ENCODE peak calls at places on chromosome 21, in five cellular contexts. One of them, this sample, is unnamed.

GRCh38 chr21:42508371-42508770 is 5.3 kb upstream of the SLC37A1 start:
- DNase-seq in uterus: no peak
- DNase-seq in thyroid gland: no peak
- DNase-seq in cardiac muscle cell: no peak
- DNase-seq in neural crest cell: no peak
- DNase-seq in this sample: no peak

GRCh38 chr21:32886339-32886738 is 114.8 kb upstream of the PAXBP1 start:
- DNase-seq in uterus: no peak
- DNase-seq in thyroid gland: no peak
- DNase-seq in cardiac muscle cell: no peak
- DNase-seq in neural crest cell: no peak
- DNase-seq in this sample: no peak

GRCh38 chr21:29938968-29939858 is 583 bp downstream of the GRIK1 start:
- DNase-seq in uterus: no peak
- DNase-seq in thyroid gland: no peak
- DNase-seq in cardiac muscle cell: peak
- DNase-seq in neural crest cell: peak
- DNase-seq in this sample: peak

GRCh38 chr21:44440241-44441040 is 14.9 kb upstream of the LRRC3 start:
- DNase-seq in uterus: no peak
- DNase-seq in thyroid gland: no peak
- DNase-seq in cardiac muscle cell: no peak
- DNase-seq in neural crest cell: no peak
- DNase-seq in this sample: no peak

GRCh38 chr21:42069327-42069726 is 1.8 kb upstream of the UMODL1 start:
- DNase-seq in uterus: no peak
- DNase-seq in thyroid gland: no peak
- DNase-seq in cardiac muscle cell: no peak
- DNase-seq in neural crest cell: no peak
- DNase-seq in this sample: no peak

GRCh38 chr21:43675871-43676270 is 16.5 kb downstream of the RRP1B start:
- DNase-seq in uterus: no peak
- DNase-seq in thyroid gland: no peak
- DNase-seq in cardiac muscle cell: no peak
- DNase-seq in neural crest cell: no peak
- DNase-seq in this sample: no peak

GRCh38 chr21:25115021-25115420 is 492.3 kb downstream of the MRPL39 start:
- DNase-seq in uterus: no peak
- DNase-seq in thyroid gland: no peak
- DNase-seq in cardiac muscle cell: no peak
- DNase-seq in neural crest cell: no peak
- DNase-seq in this sample: no peak

GRCh38 chr21:42471206-42471605 is 24.8 kb downstream of the RSPH1 start:
- DNase-seq in uterus: no peak
- DNase-seq in thyroid gland: no peak
- DNase-seq in cardiac muscle cell: no peak
- DNase-seq in neural crest cell: no peak
- DNase-seq in this sample: no peak

GRCh38 chr21:32233055-32233546 is 45.7 kb downstream of the MIS18A start:
- DNase-seq in uterus: no peak
- DNase-seq in thyroid gland: no peak
- DNase-seq in cardiac muscle cell: no peak
- DNase-seq in neural crest cell: no peak
- DNase-seq in this sample: no peak

GRCh38 chr21:34176442-34176841 is 103.1 kb downstream of the MRPS6 start:
- DNase-seq in uterus: no peak
- DNase-seq in thyroid gland: no peak
- DNase-seq in cardiac muscle cell: no peak
- DNase-seq in neural crest cell: no peak
- DNase-seq in this sample: no peak

GRCh38 chr21:46157987-46158451 is 2.6 kb upstream of the FTCD start:
- DNase-seq in uterus: no peak
- DNase-seq in thyroid gland: no peak
- DNase-seq in cardiac muscle cell: no peak
- DNase-seq in neural crest cell: no peak
- DNase-seq in this sample: no peak

DNA sequence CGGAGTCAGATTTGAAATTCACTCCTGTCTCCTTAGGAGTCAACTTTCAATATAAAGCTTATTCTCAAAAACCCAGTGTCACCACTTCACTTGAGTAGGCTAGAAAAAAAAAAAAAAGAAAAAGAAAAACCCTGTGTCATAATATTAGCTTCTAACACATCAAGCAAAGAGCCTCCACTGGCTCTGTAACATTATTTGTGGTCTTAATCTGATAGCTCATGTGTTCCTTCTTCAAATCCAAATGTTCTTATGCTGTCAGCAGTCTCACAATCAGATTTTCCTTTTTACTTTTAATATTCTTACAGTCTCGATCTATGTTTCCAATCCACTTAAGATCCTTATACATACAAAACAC is 26.1 kb upstream of the PSMG1 start:
- DNase-seq in uterus: no peak
- DNase-seq in thyroid gland: no peak
- DNase-seq in cardiac muscle cell: no peak
- DNase-seq in neural crest cell: no peak
- DNase-seq in this sample: no peak
- TF ChIP-seq CTCF in uterus: no peak
- TF ChIP-seq CTCF in thyroid gland: no peak
- TF ChIP-seq CTCF in cardiac muscle cell: no peak
- TF ChIP-seq CTCF in neural crest cell: no peak
- TF ChIP-seq CTCF in this sample: no peak

GRCh38 chr21:16322423-16322822 is 592.6 kb downstream of the USP25 start:
- DNase-seq in uterus: no peak
- DNase-seq in thyroid gland: no peak
- DNase-seq in cardiac muscle cell: no peak
- DNase-seq in neural crest cell: no peak
- DNase-seq in this sample: no peak
- TF ChIP-seq CTCF in uterus: no peak
- TF ChIP-seq CTCF in thyroid gland: no peak
- TF ChIP-seq CTCF in cardiac muscle cell: no peak
- TF ChIP-seq CTCF in neural crest cell: no peak
- TF ChIP-seq CTCF in this sample: no peak

DNA sequence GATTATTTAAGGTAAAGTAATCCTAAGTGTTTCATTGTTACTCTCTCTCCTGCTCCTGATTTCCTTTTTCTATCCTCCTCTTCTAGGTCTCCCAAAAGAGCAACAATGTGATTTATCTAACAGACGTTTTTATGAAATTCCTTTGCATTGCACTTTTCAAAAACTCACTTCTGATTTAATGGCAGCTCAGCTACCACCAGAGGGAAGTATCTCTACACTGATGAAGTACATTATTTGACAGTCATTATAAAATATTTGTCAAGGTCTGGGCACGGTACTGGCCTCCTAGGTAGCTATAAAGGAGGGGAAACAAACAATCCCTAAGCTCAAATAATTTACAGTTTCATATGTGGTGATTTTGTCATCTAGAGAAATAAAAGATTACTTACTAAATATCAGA is 15.6 kb downstream of the TMPRSS15 start:
- DNase-seq in uterus: no peak
- DNase-seq in thyroid gland: no peak
- DNase-seq in cardiac muscle cell: no peak
- DNase-seq in neural crest cell: no peak
- DNase-seq in this sample: no peak
- TF ChIP-seq CTCF in uterus: no peak
- TF ChIP-seq CTCF in thyroid gland: no peak
- TF ChIP-seq CTCF in cardiac muscle cell: no peak
- TF ChIP-seq CTCF in neural crest cell: peak
- TF ChIP-seq CTCF in this sample: no peak

GRCh38 chr21:39208624-39209333 is 25.5 kb upstream of the PSMG1 start:
- DNase-seq in uterus: no peak
- DNase-seq in thyroid gland: peak
- DNase-seq in cardiac muscle cell: no peak
- DNase-seq in neural crest cell: no peak
- DNase-seq in this sample: no peak

GRCh38 chr21:39204134-39204533 is 20.9 kb upstream of the PSMG1 start:
- DNase-seq in uterus: no peak
- DNase-seq in thyroid gland: no peak
- DNase-seq in cardiac muscle cell: no peak
- DNase-seq in neural crest cell: no peak
- DNase-seq in this sample: no peak
- TF ChIP-seq CTCF in uterus: no peak
- TF ChIP-seq CTCF in thyroid gland: no peak
- TF ChIP-seq CTCF in cardiac muscle cell: peak
- TF ChIP-seq CTCF in neural crest cell: peak
- TF ChIP-seq CTCF in this sample: peak

This sample was measured in glutamatergic neuron.